ENCODE peak calls at places on chromosomes 3 and 15, in six cellular contexts. P, L, R, I, K and O are unnamed samples.

GRCh38 chr3:135736740-135737139 is 228.8 kb upstream of the PPP2R3A start:
- DNase-seq in P (no peak), L (no peak), R (no peak), I (no peak), K (no peak), O (no peak)

GRCh38 chr3:88678747-88679146 is 428.7 kb upstream of the EPHA3 start:
- DNase-seq in P (no peak), L (no peak), R (no peak), I (no peak), K (no peak), O (no peak)

GRCh38 chr3:48084170-48084569 is 68.0 kb upstream of the MAP4 start:
- DNase-seq in P (no peak), L (no peak), R (no peak), I (no peak), K (no peak), O (no peak)

GRCh38 chr3:71846189-71846588 is 61.2 kb upstream of the PROK2 start:
- DNase-seq in P (no peak), L (peak), R (no peak), I (no peak), K (no peak), O (no peak)

GRCh38 chr3:190183121-190183520 is 62.4 kb upstream of the P3H2 start:
- DNase-seq in P (no peak), L (peak), R (no peak), I (no peak), K (peak), O (no peak)

GRCh38 chr15:81256916-81257315 is 60.2 kb downstream of the IL16 start:
- DNase-seq in P (no peak), L (no peak), R (no peak), I (no peak), K (no peak), O (no peak)

GRCh38 chr3:55426486-55426885 is 60.6 kb downstream of the WNT5A start:
- DNase-seq in P (no peak), L (no peak), R (no peak), I (no peak), K (no peak), O (no peak)

GRCh38 chr3:151228291-151229125 is 25.5 kb upstream of the GPR171 start:
- DNase-seq in P (no peak), L (peak), R (no peak), I (no peak), K (no peak), O (no peak)

GRCh38 chr3:72279631-72280041 is 494.7 kb upstream of the PROK2 start:
- DNase-seq in P (no peak), L (no peak), R (no peak), I (no peak), K (no peak), O (no peak)

GRCh38 chr15:77002954-77003912 is 8.3 kb downstream of the PSTPIP1 start:
- DNase-seq in P (no peak), L (no peak), R (peak), I (no peak), K (peak), O (peak)

GRCh38 chr3:126721246-126721645 is 17.2 kb downstream of the CHCHD6 start:
- DNase-seq in P (no peak), L (no peak), R (no peak), I (peak), K (no peak), O (no peak)

DNA sequence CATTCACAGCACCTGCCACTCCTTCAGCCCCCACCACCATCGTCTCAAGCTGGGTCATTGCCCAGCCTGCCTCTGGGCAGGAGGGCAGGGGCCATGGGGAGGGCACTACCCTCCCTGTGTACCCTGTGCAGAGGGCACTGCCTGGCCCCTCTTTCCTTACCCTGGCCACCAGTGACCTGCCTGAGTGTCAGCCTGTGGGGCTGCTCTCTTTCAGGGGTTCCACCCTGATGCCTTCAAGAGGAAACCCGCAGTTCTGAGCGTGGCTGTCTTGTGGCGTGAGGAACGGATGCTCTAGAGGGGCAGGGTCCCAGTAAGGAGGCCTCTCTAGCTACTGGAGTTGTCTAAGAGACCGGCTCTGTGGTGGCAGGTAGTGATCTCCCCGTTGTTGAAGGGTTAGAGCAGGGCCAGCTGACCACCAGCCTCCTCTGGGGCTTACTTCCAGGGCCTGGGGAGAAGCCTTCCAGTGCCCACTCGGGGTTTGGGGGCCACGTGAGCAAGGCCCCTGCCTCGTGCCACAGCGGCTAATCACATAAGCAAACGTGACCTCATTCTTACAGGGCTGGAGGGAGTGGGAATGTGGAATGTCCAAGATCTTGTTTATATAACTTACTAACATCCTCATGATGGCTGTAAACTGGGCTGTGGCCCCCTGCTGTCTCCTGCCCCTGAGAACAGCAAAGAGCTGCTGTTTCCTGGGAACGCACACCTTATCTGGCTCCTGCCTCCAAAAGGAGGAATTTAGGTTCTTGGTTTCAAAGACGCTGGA is 31.4 kb upstream of the SEC13 start:
- DNase-seq in P (no peak), L (no peak), R (no peak), I (no peak), K (no peak), O (no peak)
- TF ChIP-seq CTCF in P (no peak), L (no peak), R (no peak), I (no peak), K (no peak), O (no peak)

GRCh38 chr15:26974120-26974780 is 3.3 kb downstream of the GABRG3 start:
- DNase-seq in P (no peak), L (no peak), R (no peak), I (no peak), K (no peak), O (no peak)

GRCh38 chr15:26970712-26971210 is at the start of gene GABRG3:
- DNase-seq in P (peak), L (no peak), R (no peak), I (no peak), K (no peak), O (no peak)

GRCh38 chr15:26967719-26968269 is 3.2 kb upstream of the GABRG3 start:
- DNase-seq in P (peak), L (no peak), R (no peak), I (no peak), K (no peak), O (no peak)

GRCh38 chr15:26972636-26973035 is 1.7 kb downstream of the GABRG3 start:
- DNase-seq in P (no peak), L (no peak), R (no peak), I (no peak), K (no peak), O (no peak)

GRCh38 chr15:26971303-26972018 is 480 bp downstream of the GABRG3 start:
- DNase-seq in P (peak), L (no peak), R (no peak), I (no peak), K (no peak), O (no peak)
- TF ChIP-seq CTCF in P (peak), L (no peak), R (no peak), I (no peak), K (no peak), O (no peak)

DNA sequence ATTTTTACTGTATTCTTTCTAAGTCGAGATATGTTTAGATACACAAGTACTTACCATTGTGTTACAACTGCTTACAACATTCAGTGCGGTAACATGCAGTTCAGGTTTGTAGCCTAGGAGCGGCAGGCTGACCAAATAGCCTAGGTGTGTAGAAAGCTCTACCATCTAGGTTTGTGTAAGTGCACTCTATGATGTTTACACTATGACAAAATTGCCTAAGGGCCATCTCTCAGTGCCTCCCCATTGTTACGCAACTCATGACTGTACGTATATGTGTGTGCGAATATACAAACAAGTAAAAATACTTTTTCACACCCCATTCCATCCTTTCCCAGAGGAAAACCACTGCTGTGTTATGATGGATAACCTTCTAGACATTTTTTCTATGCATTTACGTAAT is 44.3 kb downstream of the PXYLP1 start:
- DNase-seq in P (no peak), L (peak), R (no peak), I (no peak), K (no peak), O (no peak)
- TF ChIP-seq CTCF in P (no peak), L (peak), R (no peak), I (no peak), K (no peak), O (no peak)

DNA sequence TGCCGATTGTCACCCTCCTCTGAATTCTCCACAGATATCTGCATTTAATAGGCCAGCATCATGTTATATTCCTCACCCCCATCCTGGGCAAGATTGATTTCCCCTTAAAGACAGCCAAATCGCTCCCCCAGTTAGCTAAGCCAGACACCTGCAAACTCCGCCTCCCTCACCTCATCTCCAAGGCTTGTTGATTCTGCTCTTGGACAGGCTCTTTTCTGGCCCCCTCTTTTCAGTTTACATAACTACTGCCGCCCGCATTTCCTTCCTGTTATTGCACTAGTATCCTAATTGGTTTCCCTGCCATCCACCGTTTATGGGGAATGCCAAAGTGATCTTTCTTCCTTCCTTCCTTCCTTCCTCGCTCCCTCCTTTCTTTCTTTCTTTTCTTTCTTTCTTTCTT is 214.7 kb upstream of the MRPL3 start:
- DNase-seq in P (no peak), L (no peak), R (no peak), I (no peak), K (no peak), O (no peak)
- TF ChIP-seq CTCF in P (no peak), L (no peak), R (no peak), I (no peak), K (no peak), O (no peak)

GRCh38 chr3:31934866-31935265 is 46.2 kb downstream of the OSBPL10 start:
- DNase-seq in P (no peak), L (no peak), R (no peak), I (no peak), K (no peak), O (no peak)

GRCh38 chr3:31936661-31937060 is 44.4 kb downstream of the OSBPL10 start:
- DNase-seq in P (no peak), L (no peak), R (no peak), I (no peak), K (no peak), O (no peak)

GRCh38 chr3:31934018-31934417 is 47.0 kb downstream of the OSBPL10 start:
- DNase-seq in P (no peak), L (no peak), R (no peak), I (no peak), K (no peak), O (no peak)

GRCh38 chr3:31941230-31941632 is 39.8 kb downstream of the OSBPL10 start:
- DNase-seq in P (no peak), L (no peak), R (no peak), I (no peak), K (no peak), O (no peak)

GRCh38 chr3:31937225-31937624 is 43.8 kb downstream of the OSBPL10 start:
- DNase-seq in P (no peak), L (peak), R (no peak), I (no peak), K (no peak), O (no peak)
- TF ChIP-seq CTCF in P (no peak), L (peak), R (no peak), I (no peak), K (no peak), O (no peak)

GRCh38 chr3:106908181-106908938 is 468.9 kb upstream of the CCDC54 start:
- DNase-seq in P (no peak), L (no peak), R (no peak), I (no peak), K (no peak), O (no peak)
- TF ChIP-seq CTCF in P (no peak), L (no peak), R (no peak), I (no peak), K (no peak), O (no peak)